ENCODE peak calls at places on chromosomes 16 and 17, in eight cellular contexts. S is adrenal gland, Z is body of pancreas, M is A549, Q is suprapubic skin, L is spleen, P is Peyer's patch, V is heart left ventricle. J is an unnamed sample.

GRCh38 chr16:81625544-81626152 is 153.4 kb upstream of the PLCG2 start:
- DNase-seq in S (peak; percentile 93), Z (peak; percentile 86), M (no peak), Q (no peak), L (no peak), P (no peak), V (peak; percentile 73), J (no peak)

GRCh38 chr17:1041746-1042145 is 44.8 kb downstream of the TIMM22 start:
- DNase-seq in S (no peak), Z (no peak), M (no peak), Q (no peak), L (peak; percentile 33), P (no peak), V (peak; percentile 19), J (no peak)

GRCh38 chr16:51161440-51162195 is 10.5 kb upstream of the SALL1 start:
- DNase-seq in S (no peak), Z (no peak), M (no peak), Q (no peak), L (no peak), P (no peak), V (no peak), J (no peak)

GRCh38 chr16:57483725-57484514 is 2.4 kb downstream of the DOK4 start:
- DNase-seq in S (no peak), Z (no peak), M (no peak), Q (no peak), L (peak; percentile 71), P (no peak), V (no peak), J (no peak)

GRCh38 chr16:53034306-53034705 is 18.4 kb downstream of the CHD9NB start:
- DNase-seq in S (no peak), Z (no peak), M (no peak), Q (no peak), L (no peak), P (no peak), V (no peak), J (no peak)

GRCh38 chr17:45775576-45776011 is 8.5 kb upstream of the CRHR1 start:
- DNase-seq in S (peak; percentile 80), Z (peak; percentile 93), M (no peak), Q (no peak), L (no peak), P (no peak), V (peak; percentile 60), J (no peak)

GRCh38 chr17:40556198-40556661 is 9.0 kb downstream of the CCR7 start:
- DNase-seq in S (no peak), Z (no peak), M (no peak), Q (no peak), L (no peak), P (no peak), V (no peak), J (no peak)

GRCh38 chr16:11087691-11088431 is 143.5 kb downstream of the CLEC16A start:
- DNase-seq in S (peak; percentile 46), Z (no peak), M (no peak), Q (no peak), L (no peak), P (no peak), V (peak; percentile 24), J (no peak)

GRCh38 chr17:60720763-60721531 is 43.3 kb downstream of the BCAS3 start:
- DNase-seq in S (peak; percentile 57), Z (peak; percentile 41), M (peak; percentile 63), Q (no peak), L (no peak), P (no peak), V (no peak), J (no peak)

GRCh38 chr17:50199651-50200446 is 1.6 kb downstream of the COL1A1 start:
- DNase-seq in S (peak; percentile 82), Z (peak; percentile 85), M (peak; percentile 96), Q (peak; percentile 95), L (peak; percentile 84), P (peak; percentile 80), V (peak; percentile 90), J (peak; percentile 41)

GRCh38 chr17:50201226-50201854 is at the start of gene COL1A1:
- DNase-seq in S (peak; percentile 63), Z (peak; percentile 31), M (no peak), Q (peak; percentile 93), L (peak; percentile 78), P (peak; percentile 63), V (peak; percentile 86), J (no peak)

GRCh38 chr17:50199211-50199633 is 2.2 kb downstream of the COL1A1 start:
- DNase-seq in S (no peak), Z (no peak), M (no peak), Q (no peak), L (peak; percentile 76), P (peak; percentile 45), V (no peak), J (no peak)

GRCh38 chr17:50203086-50203485 is 1.7 kb upstream of the COL1A1 start:
- DNase-seq in S (no peak), Z (no peak), M (no peak), Q (no peak), L (no peak), P (peak; percentile 46), V (no peak), J (no peak)

DNA sequence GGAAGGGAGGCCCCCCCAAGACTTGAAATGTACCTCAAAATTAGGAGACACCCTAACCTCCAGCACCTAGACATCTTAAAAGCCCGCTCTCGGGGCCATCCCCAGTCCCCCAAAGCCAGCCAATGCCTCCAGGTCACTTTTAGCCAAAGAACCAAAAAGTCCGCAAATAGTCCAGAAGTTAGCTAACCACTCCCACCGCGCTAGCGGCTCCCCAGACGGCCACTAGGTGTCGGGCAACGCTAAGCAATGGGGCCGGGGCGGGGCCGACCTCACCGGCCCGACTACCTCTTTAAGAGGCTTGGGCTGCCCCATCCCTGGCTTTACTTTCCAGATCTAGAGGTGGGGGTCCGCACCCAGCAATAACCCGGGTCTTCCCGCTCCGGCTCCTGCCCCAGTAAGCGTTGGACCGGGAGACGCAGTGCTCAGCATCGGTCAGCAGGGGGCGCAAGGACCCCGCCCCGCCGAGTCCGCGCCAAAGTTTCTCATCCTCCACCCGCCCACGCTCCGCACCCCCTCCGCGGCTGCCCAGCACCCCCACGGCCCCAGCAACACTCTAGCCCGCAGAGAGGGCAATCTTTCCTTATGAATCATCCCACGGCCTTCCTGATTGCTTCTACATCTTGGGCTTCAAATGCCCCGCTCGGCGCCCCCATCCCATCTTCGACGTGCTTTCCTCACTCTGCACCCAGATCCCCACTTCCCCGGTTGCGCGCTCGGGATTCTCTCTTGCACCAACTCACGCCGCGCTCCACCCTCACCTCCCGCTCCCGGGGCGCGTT is 795 bp downstream of the COL1A1 start:
- DNase-seq in S (peak; percentile 90), Z (peak; percentile 91), M (peak; percentile 95), Q (peak; percentile 96), L (peak; percentile 96), P (peak; percentile 89), V (peak; percentile 85), J (no peak)
- TF ChIP-seq POLR2A in S (peak; percentile 37), Z (no peak), M (no peak), Q (no peak), L (no peak), P (no peak), V (no peak), J (no peak)

DNA sequence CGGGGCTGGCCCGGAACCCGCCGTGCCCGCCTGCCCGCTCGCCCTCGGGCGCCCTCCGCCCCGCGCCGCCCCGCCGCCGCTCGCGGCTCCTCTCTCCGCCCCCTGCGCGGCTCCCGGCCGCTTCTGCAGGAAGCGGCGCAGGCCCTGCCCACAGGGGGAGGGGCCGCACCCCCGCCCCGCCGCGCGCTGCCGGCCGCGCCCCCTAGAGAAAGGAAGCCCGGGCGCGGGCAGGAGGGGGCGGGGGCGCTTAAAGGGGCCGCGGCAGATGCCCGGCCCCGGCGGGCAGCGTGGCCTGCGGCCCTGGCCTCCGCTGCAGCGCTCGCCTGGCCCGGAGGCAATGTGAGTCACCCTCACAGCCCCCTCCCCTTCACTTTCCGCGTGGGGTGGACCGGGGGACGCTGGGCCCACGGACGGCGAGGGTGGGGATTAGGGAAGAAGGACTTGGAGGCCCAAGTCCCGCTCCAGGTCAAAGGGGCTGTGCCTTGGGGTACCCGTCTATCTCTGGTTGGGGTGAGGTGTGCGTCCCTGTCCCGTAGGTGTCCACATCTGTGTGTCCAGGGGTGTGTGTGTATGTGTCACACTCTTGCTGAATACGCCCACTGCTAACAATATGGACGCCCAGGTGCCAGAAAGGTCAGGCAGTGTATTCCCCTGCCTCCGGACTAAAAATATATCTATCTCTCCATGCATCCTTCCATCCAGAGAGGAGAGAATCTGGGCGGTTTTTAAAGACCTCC is at the start of gene GIT1:
- DNase-seq in S (peak; percentile 82), Z (peak; percentile 88), M (peak; percentile 92), Q (no peak), L (peak; percentile 97), P (peak; percentile 89), V (peak; percentile 90), J (no peak)
- H3K4me1 ChIP-seq in S (peaks cover 56% of the 10 kb centered on the region), Z (peaks cover 61% of the 10 kb centered on the region), M (peaks cover 56% of the 10 kb centered on the region), Q (peaks cover 88% of the 10 kb centered on the region), L (peaks cover 89% of the 10 kb centered on the region), P (peaks cover 38% of the 10 kb centered on the region), V (peaks cover 69% of the 10 kb centered on the region), J (peaks cover 89% of the 10 kb centered on the region)

GRCh38 chr17:57286372-57287105 is 30.2 kb downstream of the MSI2 start:
- DNase-seq in S (no peak), Z (no peak), M (no peak), Q (no peak), L (no peak), P (no peak), V (no peak), J (no peak)

GRCh38 chr17:57284583-57284982 is 28.3 kb downstream of the MSI2 start:
- DNase-seq in S (no peak), Z (no peak), M (no peak), Q (no peak), L (no peak), P (no peak), V (no peak), J (no peak)

GRCh38 chr17:57284984-57285646 is 28.8 kb downstream of the MSI2 start:
- DNase-seq in S (no peak), Z (no peak), M (no peak), Q (no peak), L (peak; percentile 80), P (no peak), V (no peak), J (no peak)

GRCh38 chr17:57283203-57283971 is 27.1 kb downstream of the MSI2 start:
- DNase-seq in S (no peak), Z (no peak), M (no peak), Q (no peak), L (no peak), P (no peak), V (no peak), J (no peak)

GRCh38 chr17:57285681-57286080 is 29.4 kb downstream of the MSI2 start:
- DNase-seq in S (no peak), Z (no peak), M (no peak), Q (no peak), L (no peak), P (no peak), V (no peak), J (no peak)
- H3K4me3 ChIP-seq in S (peak overlapping the region; percentile 28), Z (no peak overlapping the region), M (no peak overlapping the region), Q (no peak overlapping the region), L (peak overlapping the region; percentile 33), P (no peak overlapping the region), V (peak overlapping the region; percentile 10), J (no peak overlapping the region)

DNA sequence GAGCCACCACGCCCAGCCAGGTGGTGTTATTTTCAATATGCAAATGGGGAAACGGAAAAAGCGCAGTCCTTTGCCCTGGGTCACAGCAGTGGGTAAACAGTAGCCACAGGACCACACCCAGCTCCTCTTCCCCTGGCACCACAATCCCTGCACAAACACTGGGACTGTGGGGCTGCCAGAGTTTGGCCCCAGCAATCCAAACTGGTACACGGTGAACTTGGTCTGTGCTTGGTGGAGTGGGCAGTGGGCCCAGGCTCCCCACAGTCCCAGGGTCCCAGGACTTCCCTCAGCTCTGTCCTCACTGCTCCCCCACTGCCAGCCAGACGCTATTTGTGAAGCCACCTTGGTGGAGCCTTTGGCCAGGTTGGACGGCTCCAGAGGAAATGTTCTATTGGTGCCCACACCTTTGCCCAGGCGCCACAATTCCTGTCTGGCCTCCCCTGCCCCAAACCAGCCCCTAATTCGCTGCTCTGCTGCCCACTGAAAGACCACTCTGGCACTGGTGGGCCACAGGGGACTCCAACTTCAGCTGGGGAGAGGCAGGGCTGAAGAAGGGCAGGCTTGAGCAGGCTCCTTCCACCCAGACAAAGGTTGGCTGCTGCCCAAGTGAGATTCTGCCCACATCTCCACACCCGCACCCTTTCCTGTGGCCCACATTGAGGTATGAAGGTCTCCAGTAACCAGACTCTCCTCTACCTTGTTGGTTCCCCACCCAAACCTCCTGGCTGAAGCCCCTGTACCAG is 2.1 kb downstream of the CHAD start:
- DNase-seq in S (no peak), Z (no peak), M (no peak), Q (no peak), L (peak; percentile 51), P (peak; percentile 77), V (no peak), J (no peak)
- TF ChIP-seq POLR2A in S (no peak), Z (no peak), M (no peak), Q (no peak), L (no peak), P (no peak), V (no peak), J (no peak)

J was measured in esophagus squamous epithelium.